ENCODE peak calls at places on chromosome 15, in four cellular contexts. L is anterior cingulate cortex, R is hypothalamus, I is DMS 273 treated with DMSO at 0.1 percent for 48 hours. O is an unnamed sample.

GRCh38 chr15:20356444-20357138 is 185.0 kb downstream of the GOLGA6L6 start:
- DNase-seq in R (no peak), I (no peak), L (no peak), O (no peak)

GRCh38 chr15:74769463-74770025 is 12.3 kb upstream of the CSK start:
- DNase-seq in I (no peak), R (no peak), L (no peak), O (no peak)

GRCh38 chr15:67707520-67708283 is 117.6 kb upstream of the SKOR1 start:
- DNase-seq in I (no peak), L (no peak), R (no peak), O (no peak)

GRCh38 chr15:63287109-63287508 is 9.7 kb downstream of the APH1B start:
- DNase-seq in L (no peak), I (no peak), R (no peak), O (no peak)

GRCh38 chr15:73002509-73002908 is 49.8 kb upstream of the NEO1 start:
- DNase-seq in L (no peak), I (no peak), R (no peak), O (no peak)

GRCh38 chr15:85044251-85044853 is 62.7 kb downstream of the PDE8A start:
- DNase-seq in R (no peak), L (peak; percentile 72), I (no peak), O (no peak)

GRCh38 chr15:47331796-47332480 is 385.4 kb upstream of the SEMA6D start:
- DNase-seq in I (no peak), R (no peak), L (no peak), O (peak; percentile 36)

GRCh38 chr15:90606641-90607040 is 76.9 kb downstream of the CRTC3 start:
- DNase-seq in L (no peak), R (no peak), I (no peak), O (no peak)

GRCh38 chr15:101017041-101017754 is 98.0 kb downstream of the LRRK1 start:
- DNase-seq in L (no peak), I (no peak), R (no peak), O (no peak)

GRCh38 chr15:80991446-80991845 is 1.8 kb upstream of the MESD start:
- DNase-seq in R (no peak), I (peak; percentile 16), L (peak; percentile 39), O (no peak)

GRCh38 chr15:55552926-55553325 is 35.2 kb downstream of the PYGO1 start:
- DNase-seq in R (no peak), L (peak; percentile 1), I (peak; percentile 49), O (no peak)

GRCh38 chr15:82680200-82681102 is 29.2 kb downstream of the AP3B2 start:
- DNase-seq in I (no peak), L (no peak), R (no peak), O (no peak)

GRCh38 chr15:59594493-59594942 is 17.1 kb upstream of the GCNT3 start:
- DNase-seq in I (no peak), R (no peak), L (no peak), O (no peak)

GRCh38 chr15:53611145-53611920 is 148.1 kb downstream of the WDR72 start:
- DNase-seq in L (no peak), I (no peak), R (no peak), O (no peak)

O was measured in NCI-H2029 treated with DMSO at 0.1 percent for 48 hours.